ENCODE peak calls at places on chromosomes 2 and 18, in ten cellular contexts. L, Y, N, D, A, T, G, P, K and J are unnamed samples.

GRCh38 chr18:11514267-11514666 is 95.1 kb upstream of the SLC35G4 start:
- DNase-seq in L (no peak), Y (no peak), N (no peak), D (no peak), A (no peak), T (no peak), G (no peak), P (peak), K (no peak), J (no peak)

GRCh38 chr2:25491966-25492532 is 150.3 kb upstream of the DNMT3A start:
- DNase-seq in L (no peak), Y (no peak), N (no peak), D (no peak), A (no peak), T (no peak), G (no peak), P (peak), K (no peak), J (peak)

GRCh38 chr2:17899871-17900270 is 21.4 kb downstream of the KCNS3 start:
- DNase-seq in L (no peak), Y (no peak), N (no peak), D (no peak), A (no peak), T (no peak), G (no peak), P (no peak), K (peak), J (no peak)

GRCh38 chr18:23105030-23105429 is 30.3 kb upstream of the CABLES1 start:
- DNase-seq in L (no peak), Y (no peak), N (no peak), D (no peak), A (no peak), T (no peak), G (no peak), P (no peak), K (no peak), J (no peak)

GRCh38 chr2:158998486-158999248 is 30.2 kb downstream of the TANC1 start:
- DNase-seq in L (no peak), Y (peak), N (no peak), D (no peak), A (no peak), T (no peak), G (peak), P (peak), K (no peak), J (no peak)

GRCh38 chr2:105789745-105790466 is 45.2 kb downstream of the NCK2 start:
- DNase-seq in L (no peak), Y (no peak), N (no peak), D (peak), A (peak), T (peak), G (peak), P (peak), K (no peak), J (no peak)

GRCh38 chr2:234254783-234255521 is 204.4 kb downstream of the SPP2 start:
- DNase-seq in L (no peak), Y (no peak), N (no peak), D (no peak), A (no peak), T (no peak), G (no peak), P (no peak), K (no peak), J (no peak)

GRCh38 chr2:68284896-68285295 is 32.6 kb upstream of the PPP3R1 start:
- DNase-seq in L (no peak), Y (peak), N (no peak), D (no peak), A (no peak), T (no peak), G (no peak), P (peak), K (no peak), J (no peak)

GRCh38 chr2:183455056-183455455 is 330.8 kb downstream of the NUP35 start:
- DNase-seq in L (no peak), Y (no peak), N (no peak), D (no peak), A (no peak), T (no peak), G (no peak), P (no peak), K (no peak), J (peak)

GRCh38 chr18:64037812-64038414 is 68.0 kb downstream of the SERPINB8 start:
- DNase-seq in L (no peak), Y (no peak), N (no peak), D (no peak), A (no peak), T (no peak), G (peak), P (no peak), K (peak), J (peak)

GRCh38 chr2:44010266-44010665 is 14.5 kb upstream of the LRPPRC start:
- DNase-seq in L (no peak), Y (no peak), N (no peak), D (no peak), A (no peak), T (no peak), G (no peak), P (no peak), K (no peak), J (no peak)